ENCODE peak calls at places on chromosomes 7 and 10, in nine cellular contexts. P is NCI-H1092 treated with DMSO at 0.1 percent for 48 hours; M is HTR-8/SVneo; T is stimulated activated CD4-positive, alpha-beta T cell treated with anti-CD3 and anti-CD28 coated beads, Interleukin-2, amount 100 ng/mL, for 24 hours; E is iris pigment epithelial cell; U is activated CD4-positive, CD25-positive, alpha-beta regulatory T cell treated with anti-CD3 and anti-CD28 coated beads, Interleukin-2, amount 50 U/mL, for 72 hours; S is glutamatergic neuron; Q is progenitor cell of endocrine pancreas; G is fibroblast of mammary gland. Z is an unnamed sample.
A peak's percentile ranks its signal among the peaks of the same experiment; 100 is the strongest.

GRCh38 chr10:124374535-124375352 is 44.0 kb downstream of the OAT start:
- DNase-seq in P (no peak), M (no peak), T (no peak), E (no peak), U (no peak), S (no peak), Q (no peak), G (no peak), Z (no peak)

GRCh38 chr7:35454575-35455385 is 200.9 kb upstream of the TBX20 start:
- DNase-seq in P (no peak), M (no peak), T (no peak), E (no peak), U (no peak), S (no peak), Q (no peak), G (no peak), Z (no peak)

GRCh38 chr7:30224511-30225031 is 59.8 kb upstream of the ZNRF2 start:
- DNase-seq in P (peak; percentile 25), M (no peak), T (no peak), E (peak; percentile 59), U (no peak), S (no peak), Q (no peak), G (peak; percentile 86), Z (no peak)

GRCh38 chr7:5139998-5140397 is 50.0 kb upstream of the WIPI2 start:
- DNase-seq in P (peak; percentile 40), M (no peak), T (peak; percentile 35), E (peak; percentile 15), U (peak; percentile 42), S (peak; percentile 53), Q (peak; percentile 19), G (peak; percentile 23), Z (no peak)

GRCh38 chr10:117597216-117597615 is 54.7 kb downstream of the EMX2 start:
- DNase-seq in P (no peak), M (no peak), T (no peak), E (peak; percentile 59), U (no peak), S (no peak), Q (no peak), G (no peak), Z (no peak)

GRCh38 chr7:103113164-103113563 is 35.7 kb downstream of the NAPEPLD start:
- DNase-seq in P (no peak), M (peak; percentile 7), T (no peak), E (peak; percentile 81), U (no peak), S (no peak), Q (no peak), G (peak; percentile 93), Z (no peak)

GRCh38 chr10:22253578-22253882 is 35.7 kb upstream of the EBLN1 start:
- DNase-seq in P (no peak), M (no peak), T (peak; percentile 51), E (no peak), U (peak; percentile 53), S (peak; percentile 24), Q (no peak), G (no peak), Z (no peak)

GRCh38 chr7:39317107-39317506 is 249.1 kb upstream of the YAE1 start:
- DNase-seq in P (no peak), M (no peak), T (no peak), E (no peak), U (no peak), S (no peak), Q (no peak), G (no peak), Z (no peak)

GRCh38 chr10:103663802-103664201 is 170.3 kb downstream of the NEURL1 start:
- DNase-seq in P (peak; percentile 15), M (no peak), T (no peak), E (no peak), U (no peak), S (no peak), Q (no peak), G (no peak), Z (no peak)

GRCh38 chr10:95282115-95282514 is 8.7 kb downstream of the PDLIM1 start:
- DNase-seq in P (no peak), M (no peak), T (no peak), E (no peak), U (no peak), S (no peak), Q (no peak), G (no peak), Z (no peak)

GRCh38 chr7:22117222-22117621 is 171.5 kb upstream of the CDCA7L start:
- DNase-seq in P (no peak), M (no peak), T (no peak), E (no peak), U (no peak), S (no peak), Q (no peak), G (peak; percentile 40), Z (no peak)

GRCh38 chr7:8143151-8143874 is 118.7 kb downstream of the ICA1 start:
- DNase-seq in P (no peak), M (no peak), T (peak; percentile 20), E (no peak), U (no peak), S (no peak), Q (no peak), G (peak; percentile 5), Z (no peak)

GRCh38 chr10:96371356-96371755 is 12.6 kb upstream of the OPALIN start:
- DNase-seq in P (no peak), M (no peak), T (no peak), E (no peak), U (no peak), S (no peak), Q (no peak), G (no peak), Z (no peak)

GRCh38 chr7:69095649-69096048 is 502.6 kb upstream of the AUTS2 start:
- DNase-seq in P (no peak), M (no peak), T (no peak), E (no peak), U (no peak), S (no peak), Q (no peak), G (no peak), Z (no peak)

GRCh38 chr7:137874390-137874789 is 27.6 kb upstream of the DGKI start:
- DNase-seq in P (no peak), M (peak; percentile 10), T (no peak), E (peak; percentile 95), U (no peak), S (no peak), Q (no peak), G (peak; percentile 99), Z (no peak)

GRCh38 chr7:107810626-107811025 is 7.6 kb upstream of the SLC26A3 start:
- DNase-seq in P (no peak), M (no peak), T (no peak), E (no peak), U (no peak), S (no peak), Q (no peak), G (no peak), Z (no peak)

GRCh38 chr7:121797283-121798037 is 75.5 kb upstream of the PTPRZ1 start:
- DNase-seq in P (no peak), M (no peak), T (no peak), E (no peak), U (no peak), S (no peak), Q (no peak), G (peak; percentile 0), Z (no peak)

GRCh38 chr7:40437936-40438634 is 303.3 kb downstream of the SUGCT start:
- DNase-seq in P (no peak), M (no peak), T (no peak), E (peak; percentile 55), U (no peak), S (no peak), Q (no peak), G (peak; percentile 58), Z (no peak)

GRCh38 chr7:157554393-157555238 is 217.8 kb downstream of the DNAJB6 start:
- DNase-seq in P (no peak), M (no peak), T (no peak), E (no peak), U (no peak), S (no peak), Q (no peak), G (no peak), Z (no peak)

GRCh38 chr10:79335470-79336235 is 11.6 kb upstream of the PPIF start:
- DNase-seq in P (no peak), M (no peak), T (no peak), E (no peak), U (no peak), S (no peak), Q (no peak), G (no peak), Z (no peak)

GRCh38 chr10:11871470-11871869 is 48.3 kb downstream of the PROSER2 start:
- DNase-seq in P (no peak), M (no peak), T (no peak), E (peak; percentile 12), U (no peak), S (no peak), Q (no peak), G (no peak), Z (no peak)

GRCh38 chr7:74033372-74034311 is 5.7 kb downstream of the ELN start:
- DNase-seq in P (no peak), M (no peak), T (no peak), E (no peak), U (no peak), S (peak; percentile 75), Q (no peak), G (peak; percentile 57), Z (no peak)

GRCh38 chr7:65454479-65454878 is 80.8 kb downstream of the ZNF92 start:
- DNase-seq in P (no peak), M (no peak), T (no peak), E (no peak), U (no peak), S (no peak), Q (no peak), G (no peak), Z (no peak)

GRCh38 chr10:114384181-114384580 is 20.1 kb downstream of the AFAP1L2 start:
- DNase-seq in P (no peak), M (no peak), T (no peak), E (no peak), U (no peak), S (no peak), Q (no peak), G (no peak), Z (no peak)

GRCh38 chr10:97355571-97355975 is 21.0 kb upstream of the FRAT2 start:
- DNase-seq in P (no peak), M (no peak), T (no peak), E (peak; percentile 15), U (no peak), S (no peak), Q (no peak), G (peak; percentile 17), Z (no peak)

GRCh38 chr7:90850516-90850915 is 254.4 kb downstream of the CDK14 start:
- DNase-seq in P (peak; percentile 36), M (no peak), T (no peak), E (no peak), U (no peak), S (no peak), Q (no peak), G (no peak), Z (no peak)

GRCh38 chr10:68543004-68543918 is 15.9 kb upstream of the SLC25A16 start:
- DNase-seq in P (no peak), M (no peak), T (no peak), E (peak; percentile 85), U (no peak), S (no peak), Q (no peak), G (peak; percentile 84), Z (no peak)

GRCh38 chr7:25351761-25352160 is 123.5 kb upstream of the NPVF start:
- DNase-seq in P (no peak), M (no peak), T (no peak), E (no peak), U (no peak), S (no peak), Q (no peak), G (no peak), Z (no peak)

GRCh38 chr7:29035044-29035740 is 77.1 kb upstream of the TRIL start:
- DNase-seq in P (no peak), M (peak; percentile 38), T (no peak), E (peak; percentile 88), U (no peak), S (no peak), Q (no peak), G (peak; percentile 88), Z (no peak)

GRCh38 chr7:149181136-149181790 is 14.1 kb upstream of the ZNF282 start:
- DNase-seq in P (no peak), M (no peak), T (no peak), E (peak; percentile 49), U (no peak), S (no peak), Q (no peak), G (no peak), Z (no peak)

GRCh38 chr10:70319183-70319582 is 35.4 kb upstream of the NPFFR1 start:
- DNase-seq in P (no peak), M (no peak), T (no peak), E (no peak), U (no peak), S (no peak), Q (no peak), G (no peak), Z (no peak)

Z was measured in activated T-helper 2 cell treated with anti-CD3 and anti-CD28 coated beads, Interferon-gamma antibody, Interleukin-2, Interleukin-4, amounts not matched to agents 10 μg/mL and 5 μg/mL and 100 μg/mL, durations not matched to agents 14 hours and 24 hours and 36 hours.